ENCODE peak calls at places on chromosomes 12 and 14, in four cellular contexts. H, E, W and G are unnamed samples.

GRCh38 chr14:37384870-37385596 is 187.3 kb downstream of the MIPOL1 start:
- DNase-seq in E (no peak), H (peak), W (no peak), G (no peak)

GRCh38 chr14:50501642-50502041 is 30.7 kb downstream of the MAP4K5 start:
- DNase-seq in H (no peak), E (no peak), W (peak), G (peak)

GRCh38 chr14:104665663-104666522 is 23.5 kb upstream of the INF2 start:
- DNase-seq in E (peak), W (no peak), H (peak), G (no peak)

GRCh38 chr12:51820721-51821422 is 27.6 kb downstream of the FIGNL2 start:
- DNase-seq in H (peak), E (peak), W (peak), G (no peak)

GRCh38 chr12:19440916-19441315 is 1.6 kb downstream of the AEBP2 start:
- DNase-seq in H (no peak), W (peak), E (no peak), G (no peak)

GRCh38 chr12:92859650-92860386 is 69.3 kb downstream of the EEA1 start:
- DNase-seq in E (no peak), H (no peak), W (no peak), G (no peak)

GRCh38 chr12:98893601-98894411 is 248.7 kb downstream of the APAF1 start:
- DNase-seq in E (no peak), H (no peak), W (no peak), G (no peak)

GRCh38 chr12:107748472-107748871 is 12.5 kb downstream of the PRDM4 start:
- DNase-seq in W (peak), E (no peak), H (no peak), G (no peak)

GRCh38 chr12:59977779-59978178 is 381.9 kb downstream of the SLC16A7 start:
- DNase-seq in H (no peak), W (no peak), E (no peak), G (no peak)

GRCh38 chr12:3458041-3458440 is 33.0 kb upstream of the PRMT8 start:
- DNase-seq in E (no peak), W (no peak), H (no peak), G (peak)

GRCh38 chr12:585062-586061 is 77.9 kb downstream of the NINJ2 start:
- DNase-seq in H (no peak), E (no peak), W (no peak), G (no peak)

GRCh38 chr14:104436047-104436531 is 143.5 kb upstream of the C14orf180 start:
- DNase-seq in W (no peak), H (peak), E (peak), G (no peak)

GRCh38 chr14:104392396-104393198 is 187.0 kb upstream of the C14orf180 start:
- DNase-seq in E (peak), W (no peak), H (peak), G (no peak)

GRCh38 chr12:32509328-32510122 is 110.2 kb downstream of the FGD4 start:
- DNase-seq in E (no peak), H (no peak), W (no peak), G (no peak)

GRCh38 chr14:54567224-54567633 is 301 bp downstream of the SAMD4A start:
- DNase-seq in W (no peak), H (peak), E (no peak), G (no peak)

GRCh38 chr12:85036241-85036707 is at the start of the genes LRRIQ1 and TSPAN19:
- DNase-seq in W (peak), E (peak), H (peak), G (peak)

GRCh38 chr14:68174446-68174845 is 354.9 kb downstream of the RAD51B start:
- DNase-seq in W (peak), H (no peak), E (no peak), G (no peak)

GRCh38 chr14:105025429-105025828 is 4.5 kb upstream of the CDCA4 start:
- DNase-seq in E (no peak), H (no peak), W (no peak), G (no peak)

GRCh38 chr12:13203028-13203922 is 6.7 kb downstream of the EMP1 start:
- DNase-seq in W (no peak), E (no peak), H (no peak), G (no peak)

GRCh38 chr14:74237441-74237840 is 1.8 kb upstream of the VSX2 start:
- DNase-seq in W (no peak), E (no peak), H (no peak), G (no peak)

GRCh38 chr14:88746042-88746441 is 46.7 kb downstream of the EML5 start:
- DNase-seq in W (peak), E (no peak), H (no peak), G (no peak)

GRCh38 chr12:22313276-22313995 is 21.1 kb downstream of the ST8SIA1 start:
- DNase-seq in E (no peak), H (no peak), W (no peak), G (no peak)

GRCh38 chr14:23034498-23035302 is at the start of gene PSMB5:
- DNase-seq in H (peak), E (peak), W (peak), G (peak)
- H3K9ac ChIP-seq in H (peak), E (peak), W (peak), G (peak)

DNA sequence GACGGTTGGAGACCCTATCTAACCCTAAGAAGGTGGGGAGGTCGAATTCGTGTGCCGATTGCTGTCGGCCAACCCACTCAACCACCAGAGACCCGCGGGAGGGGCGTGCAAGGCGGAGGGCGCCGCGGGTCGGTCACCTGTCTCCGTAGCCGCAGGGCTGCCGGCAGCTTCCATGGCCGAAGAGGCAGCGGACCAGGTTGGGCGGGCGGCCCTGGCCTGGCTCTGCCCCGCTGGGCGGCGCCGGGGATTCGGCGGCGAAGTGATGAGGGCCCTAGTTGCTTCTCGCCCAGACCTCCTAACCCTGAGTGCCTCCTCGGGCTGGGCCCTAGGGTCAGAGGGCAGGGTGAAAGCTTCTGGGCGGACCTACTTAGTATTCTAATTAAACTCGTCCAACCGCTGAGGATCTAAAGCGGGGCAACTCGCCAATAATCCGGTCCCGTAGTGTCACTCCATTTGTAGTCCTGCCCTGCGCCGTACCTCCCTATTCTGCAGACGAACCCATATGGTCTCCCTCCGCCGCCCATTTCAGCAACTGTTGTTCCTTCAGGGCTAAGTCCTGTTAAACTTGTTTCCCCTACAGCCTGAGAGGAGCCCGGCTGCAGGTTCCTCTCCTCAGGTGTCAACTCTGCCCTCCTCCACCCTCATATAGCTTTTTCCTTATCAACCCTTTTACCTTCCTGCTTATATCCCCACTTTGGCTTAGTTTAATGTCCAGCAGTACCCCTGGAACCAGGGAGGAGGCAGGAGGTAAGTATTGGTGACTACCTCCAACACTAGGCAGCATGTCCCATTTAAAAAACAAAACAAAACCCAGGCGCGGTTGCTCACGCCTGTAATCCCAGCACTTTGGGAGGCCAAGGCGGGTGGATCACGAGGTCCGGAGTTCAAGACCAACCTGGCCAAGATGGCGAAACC is at the start of gene PYM1:
- DNase-seq in E (peak), W (peak), H (peak), G (peak)
- TF ChIP-seq CTCF in E (peak), W (no peak), H (no peak), G (no peak)

GRCh38 chr12:56189918-56190694 is 823 bp upstream of the SMARCC2 start:
- DNase-seq in H (peak), E (peak), W (peak), G (peak)

GRCh38 chr12:56189336-56189917 is at the start of gene SMARCC2:
- DNase-seq in W (peak), H (peak), E (peak), G (peak)

GRCh38 chr12:56186957-56187356 is 2.3 kb downstream of the SMARCC2 start:
- DNase-seq in W (no peak), H (no peak), E (no peak), G (no peak)

GRCh38 chr12:56188786-56189335 is 422 bp downstream of the SMARCC2 start:
- DNase-seq in E (peak), H (no peak), W (no peak), G (no peak)

GRCh38 chr12:56188116-56188785 is 1.0 kb downstream of the SMARCC2 start:
- DNase-seq in H (peak), E (no peak), W (no peak), G (no peak)
- H3K9ac ChIP-seq in H (peak), E (peak), W (peak), G (peak)

DNA sequence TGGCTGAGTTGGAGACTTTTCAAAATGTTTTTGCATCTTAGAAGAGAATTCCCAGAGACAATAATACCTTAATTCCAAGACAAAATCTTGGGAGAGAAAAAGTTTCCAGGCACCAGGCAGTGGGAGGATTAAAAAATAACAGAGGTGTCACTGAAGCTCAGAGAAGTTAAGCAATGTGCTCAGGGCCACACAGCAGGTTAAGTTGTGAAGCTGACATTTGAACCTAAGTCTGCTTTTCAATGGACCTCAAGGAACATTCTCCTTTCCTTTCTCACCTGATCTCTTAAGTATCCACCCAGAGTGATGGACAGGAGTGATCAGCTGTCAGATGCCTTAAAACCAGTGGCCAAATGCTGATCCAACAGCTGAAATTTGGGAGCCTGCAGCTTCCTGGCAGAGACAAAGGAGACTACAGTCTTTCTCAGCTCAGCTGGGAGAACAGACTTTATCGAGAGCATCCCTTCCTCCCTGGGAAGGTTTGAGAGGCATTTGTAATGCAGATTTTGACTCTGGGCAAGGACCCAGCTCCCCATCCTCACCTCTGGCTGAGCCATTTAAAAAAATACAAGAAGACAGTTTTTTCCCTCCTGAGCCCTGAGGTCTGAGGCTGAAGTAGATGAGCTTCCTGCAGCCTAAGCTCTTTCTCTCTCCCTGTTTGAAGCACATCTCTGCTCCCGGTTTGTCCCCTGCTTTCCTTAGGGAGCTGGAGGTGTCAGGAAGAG is 174.9 kb upstream of the RPH3A start:
- DNase-seq in H (no peak), E (no peak), W (no peak), G (no peak)
- TF ChIP-seq CTCF in H (no peak), E (no peak), W (no peak), G (no peak)

GRCh38 chr14:60648169-60648933 is 926 bp downstream of the SIX1 start:
- DNase-seq in H (no peak), E (peak), W (peak), G (no peak)

GRCh38 chr14:60647081-60647836 is 2.0 kb downstream of the SIX1 start:
- DNase-seq in W (peak), E (peak), H (no peak), G (no peak)

GRCh38 chr14:60645191-60645590 is 4.1 kb downstream of the SIX1 start:
- DNase-seq in W (no peak), H (no peak), E (no peak), G (no peak)

GRCh38 chr14:60647837-60648168 is 1.5 kb downstream of the SIX1 start:
- DNase-seq in W (no peak), E (no peak), H (no peak), G (no peak)

DNA sequence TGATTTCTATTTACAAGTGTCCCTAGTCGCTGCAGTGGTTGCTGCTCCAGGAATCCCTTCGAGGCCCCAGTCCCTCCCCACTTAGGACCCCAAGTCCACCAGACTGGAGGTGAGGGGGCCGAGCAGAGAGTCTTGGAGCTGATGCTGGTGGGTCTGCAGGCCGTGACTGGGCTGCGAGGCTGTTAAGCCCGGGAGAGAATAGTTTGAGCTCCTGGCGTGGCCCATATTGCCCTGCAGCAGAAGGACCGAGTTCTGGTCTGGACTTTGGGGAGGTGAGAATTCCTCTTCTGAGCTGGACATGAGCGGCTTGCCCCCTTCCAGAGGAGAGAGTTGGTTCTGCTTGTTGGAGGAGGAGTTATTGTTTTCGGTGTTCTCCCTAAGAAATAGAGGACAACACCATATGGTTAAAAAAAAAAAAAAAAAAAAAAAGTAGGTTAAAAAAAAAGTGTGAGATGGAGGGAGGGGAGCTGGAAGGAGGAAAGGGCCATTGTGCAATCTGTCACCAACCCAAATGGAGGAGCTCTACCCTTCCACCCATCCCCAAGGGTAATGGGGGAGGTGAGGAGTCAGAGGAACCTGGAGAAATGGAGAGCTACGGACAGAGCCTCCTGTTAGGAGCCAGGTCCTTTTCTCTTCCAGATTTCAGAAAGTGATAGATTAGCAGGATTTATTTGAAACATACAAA is 2.9 kb downstream of the SIX1 start:
- DNase-seq in E (no peak), W (no peak), H (no peak), G (no peak)
- H3K9ac ChIP-seq in E (no peak), W (peak), H (no peak), G (no peak)

DNA sequence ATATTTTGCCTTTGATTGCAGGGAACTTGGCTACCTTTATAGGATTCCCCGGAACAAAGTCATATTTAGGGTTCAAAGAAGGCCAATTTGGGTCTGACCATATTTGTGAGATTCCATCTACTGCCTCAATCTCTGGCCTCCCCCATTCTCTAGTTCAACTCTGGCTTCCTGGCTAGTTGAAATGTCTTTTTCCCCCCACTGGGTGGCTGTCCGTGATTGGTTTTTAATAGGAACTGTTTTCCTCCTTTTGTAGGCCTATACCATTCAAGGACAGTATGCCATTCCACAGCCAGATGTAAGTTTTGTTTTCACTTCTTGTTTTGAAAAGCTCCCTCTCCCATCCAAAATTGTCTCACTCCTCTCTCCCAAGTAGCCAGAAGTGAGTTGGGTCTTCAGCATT is 13.8 kb downstream of the PCBP2 start:
- DNase-seq in W (no peak), H (no peak), E (no peak), G (no peak)
- TF ChIP-seq CTCF in W (no peak), H (no peak), E (no peak), G (no peak)

GRCh38 chr12:56119361-56119796 is 1.3 kb downstream of the ZC3H10 start:
- DNase-seq in W (peak), E (peak), H (peak), G (no peak)
- H3K9ac ChIP-seq in W (peak), E (peak), H (no peak), G (peak)

GRCh38 chr14:20247651-20248246 is 8.7 kb downstream of the OR11H4 start:
- DNase-seq in W (no peak), H (no peak), E (no peak), G (no peak)
- TF ChIP-seq CTCF in W (no peak), H (no peak), E (no peak), G (peak)

DNA sequence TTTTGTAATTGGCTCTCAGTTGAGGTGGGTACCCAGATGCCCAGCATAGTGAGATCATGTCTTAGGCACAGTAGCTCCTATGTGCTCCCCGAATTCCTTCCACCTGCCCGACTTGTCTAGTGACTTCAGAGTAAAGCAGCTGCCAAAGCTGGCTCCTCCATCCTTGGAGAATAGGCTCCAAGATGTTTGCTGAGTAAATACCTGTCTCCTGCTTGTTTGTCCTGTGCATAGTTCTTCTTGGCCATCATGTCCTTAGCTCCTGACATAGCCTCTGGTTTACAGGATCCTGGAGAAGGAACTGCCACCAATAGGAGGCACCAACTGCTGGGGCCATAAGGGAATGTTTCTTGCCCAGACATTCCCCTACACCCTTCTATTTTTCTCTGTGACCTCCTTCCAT is 52.6 kb upstream of the CISTR start:
- DNase-seq in E (no peak), H (no peak), W (no peak), G (no peak)
- H3K9ac ChIP-seq in E (no peak), H (no peak), W (no peak), G (no peak)

GRCh38 chr12:10722502-10722904 is 620 bp downstream of the YBX3 start:
- DNase-seq in E (peak), H (peak), W (peak), G (no peak)
- TF ChIP-seq CTCF in E (peak), H (no peak), W (no peak), G (no peak)